ENCODE peak calls at places on chromosomes 3 and 15, in seven cellular contexts. W is nucleus accumbens; K is non-pigmented ciliary epithelial cell; S is fibroblast of the conjunctiva; A is HuH-7; T is activated T-cell treated with anti-CD3 and anti-CD28 coated beads for 48 hours; C is activated CD4-positive, CD25-positive, alpha-beta regulatory T cell. I is an unnamed sample.

GRCh38 chr3:15453991-15454625 is 26.7 kb downstream of the EAF1 start:
- DNase-seq in S (no peak), T (no peak), W (no peak), A (no peak), C (no peak), K (no peak), I (no peak)

GRCh38 chr3:185253645-185254410 is at the start of gene EHHADH:
- DNase-seq in K (no peak), A (peak; percentile 84), W (no peak), C (no peak), S (peak; percentile 23), T (peak; percentile 56), I (peak; percentile 13)

GRCh38 chr3:11655188-11655928 is 11.6 kb upstream of the VGLL4 start:
- DNase-seq in C (no peak), A (no peak), T (no peak), S (no peak), K (no peak), W (no peak), I (no peak)

GRCh38 chr3:99651561-99651960 is 13.2 kb downstream of the COL8A1 start:
- DNase-seq in S (no peak), K (no peak), W (no peak), C (no peak), T (no peak), A (no peak), I (no peak)

GRCh38 chr15:36595625-36596024 is 16.2 kb downstream of the CDIN1 start:
- DNase-seq in K (no peak), C (no peak), T (no peak), W (no peak), A (no peak), S (no peak), I (no peak)

GRCh38 chr3:106699093-106699492 is 678.1 kb upstream of the CCDC54 start:
- DNase-seq in K (no peak), T (no peak), A (no peak), S (no peak), W (no peak), C (no peak), I (no peak)

GRCh38 chr3:170610321-170610884 is 24.5 kb upstream of the SLC7A14 start:
- DNase-seq in A (no peak), C (no peak), T (no peak), K (no peak), W (no peak), S (no peak), I (peak; percentile 52)

GRCh38 chr3:49638445-49638844 is 35.7 kb upstream of the APEH start:
- DNase-seq in T (no peak), C (no peak), A (no peak), K (no peak), W (peak; percentile 29), S (no peak), I (peak; percentile 82)

GRCh38 chr3:78839710-78840109 is 928.1 kb downstream of the ROBO1 start:
- DNase-seq in K (no peak), W (no peak), A (no peak), S (no peak), C (no peak), T (no peak), I (no peak)

GRCh38 chr15:49190586-49190985 is 20.5 kb downstream of the GALK2 start:
- DNase-seq in C (no peak), A (no peak), W (no peak), K (no peak), S (no peak), T (no peak), I (no peak)

GRCh38 chr15:39592500-39592899 is 11.6 kb downstream of the THBS1 start:
- DNase-seq in W (no peak), K (no peak), C (no peak), T (no peak), A (no peak), S (no peak), I (no peak)

GRCh38 chr3:177041021-177041729 is 156.1 kb downstream of the TBL1XR1 start:
- DNase-seq in C (no peak), T (no peak), A (no peak), S (peak; percentile 30), K (no peak), W (peak; percentile 6), I (no peak)

GRCh38 chr3:34260266-34260990 is 462.0 kb downstream of the PDCD6IP start:
- DNase-seq in T (peak; percentile 17), A (peak; percentile 23), W (peak; percentile 11), K (peak; percentile 20), S (peak; percentile 26), C (no peak), I (peak; percentile 61)

GRCh38 chr3:71709908-71710511 is 15.2 kb downstream of the EIF4E3 start:
- DNase-seq in C (no peak), T (no peak), K (no peak), W (no peak), S (no peak), A (no peak), I (no peak)

GRCh38 chr3:64489361-64490044 is 198.3 kb downstream of the ADAMTS9 start:
- DNase-seq in T (no peak), S (no peak), K (no peak), A (no peak), C (no peak), W (peak; percentile 5), I (peak; percentile 53)

GRCh38 chr3:113695818-113696645 is at the start of gene USF3:
- DNase-seq in A (peak; percentile 88), S (no peak), C (peak; percentile 57), K (no peak), T (peak; percentile 79), W (peak; percentile 58), I (peak; percentile 83)

GRCh38 chr15:26442680-26443079 is 330.2 kb downstream of the GABRB3 start:
- DNase-seq in W (no peak), C (no peak), A (no peak), T (no peak), S (no peak), K (no peak), I (no peak)

GRCh38 chr3:13648060-13648743 is 99.3 kb downstream of the FBLN2 start:
- DNase-seq in S (peak; percentile 65), K (no peak), T (peak; percentile 76), C (peak; percentile 60), W (peak; percentile 68), A (peak; percentile 100), I (peak; percentile 89)

GRCh38 chr15:88890495-88890894 is 4.8 kb downstream of the HAPLN3 start:
- DNase-seq in S (no peak), T (no peak), A (no peak), C (no peak), W (no peak), K (no peak), I (peak; percentile 33)

GRCh38 chr15:98873441-98874218 is 134.0 kb downstream of the PGPEP1L start:
- DNase-seq in C (no peak), K (no peak), W (no peak), S (peak; percentile 83), A (no peak), T (no peak), I (no peak)

GRCh38 chr3:144652573-144652972 is 681.0 kb downstream of the DIPK2A start:
- DNase-seq in C (no peak), W (no peak), A (no peak), T (no peak), K (no peak), S (peak; percentile 37), I (no peak)

GRCh38 chr3:50334339-50335075 is 6.1 kb downstream of the RASSF1 start:
- DNase-seq in S (no peak), C (no peak), T (no peak), K (no peak), A (no peak), W (no peak), I (no peak)

GRCh38 chr3:58408906-58409305 is 24.7 kb downstream of the PDHB start:
- DNase-seq in K (no peak), A (no peak), S (no peak), T (no peak), C (no peak), W (no peak), I (no peak)

GRCh38 chr3:105944721-105945120 is 75.9 kb upstream of the CBLB start:
- DNase-seq in A (no peak), S (no peak), C (no peak), W (no peak), K (peak; percentile 80), T (no peak), I (no peak)

GRCh38 chr15:77112819-77113569 is 42.1 kb upstream of the TSPAN3 start:
- DNase-seq in A (no peak), C (no peak), T (no peak), S (no peak), K (no peak), W (no peak), I (no peak)

GRCh38 chr15:40847225-40847961 is 3.5 kb downstream of the SPINT1 start:
- DNase-seq in C (no peak), T (no peak), A (peak; percentile 82), W (no peak), K (no peak), S (no peak), I (peak; percentile 35)

GRCh38 chr3:33790091-33790490 is 8.3 kb upstream of the PDCD6IP start:
- DNase-seq in S (no peak), W (no peak), K (no peak), C (no peak), T (no peak), A (no peak), I (no peak)

GRCh38 chr3:112486811-112487505 is 12.3 kb downstream of the BTLA start:
- DNase-seq in A (no peak), S (no peak), W (no peak), T (no peak), K (no peak), C (no peak), I (no peak)